ENCODE peak calls at places on chromosomes 2 and 18, in four cellular contexts. C, A, R and K are unnamed samples.

GRCh38 chr2:171132086-171132485 is 28.6 kb downstream of the TLK1 start:
- DNase-seq in C (no peak), A (no peak), R (no peak), K (no peak)

GRCh38 chr2:104854507-104855173 is 725 bp downstream of the POU3F3 start:
- DNase-seq in C (no peak), A (no peak), R (no peak), K (no peak)

GRCh38 chr2:197237720-197238370 is 72.7 kb downstream of the ANKRD44 start:
- DNase-seq in C (no peak), A (no peak), R (no peak), K (no peak)

GRCh38 chr2:67290451-67290991 is 106.6 kb upstream of the ETAA1 start:
- DNase-seq in C (no peak), A (peak), R (no peak), K (peak)

GRCh38 chr18:67599277-67599676 is 82.8 kb upstream of the DSEL start:
- DNase-seq in C (peak), A (no peak), R (no peak), K (no peak)

GRCh38 chr2:145860083-145860482 is 1340.2 kb upstream of the ZEB2 start:
- DNase-seq in C (no peak), A (no peak), R (no peak), K (no peak)

GRCh38 chr2:151849413-151850010 is 21.3 kb upstream of the ARL5A start:
- DNase-seq in C (no peak), A (no peak), R (no peak), K (no peak)

GRCh38 chr2:227410191-227410590 is 22.4 kb upstream of the SCYGR1 start:
- DNase-seq in C (no peak), A (no peak), R (no peak), K (no peak)

GRCh38 chr18:34787931-34788532 is 77.9 kb downstream of the DTNA start:
- DNase-seq in C (no peak), A (peak), R (no peak), K (no peak)

GRCh38 chr2:8643996-8644356 is 37.9 kb upstream of the ID2 start:
- DNase-seq in C (no peak), A (no peak), R (no peak), K (no peak)

GRCh38 chr18:55494899-55495298 is 93.1 kb downstream of the TCF4 start:
- DNase-seq in C (no peak), A (no peak), R (no peak), K (no peak)

GRCh38 chr2:24512404-24512803 is 21.4 kb downstream of the NCOA1 start:
- DNase-seq in C (no peak), A (no peak), R (no peak), K (no peak)

GRCh38 chr18:50104421-50104820 is 90.5 kb downstream of the MYO5B start:
- DNase-seq in C (no peak), A (no peak), R (no peak), K (no peak)

GRCh38 chr18:62744076-62744705 is 28.9 kb downstream of the PHLPP1 start:
- DNase-seq in C (no peak), A (no peak), R (no peak), K (no peak)

GRCh38 chr2:43324589-43325447 is 98.4 kb upstream of the ZFP36L2 start:
- DNase-seq in C (no peak), A (no peak), R (no peak), K (no peak)

GRCh38 chr2:237097326-237097910 is 11.7 kb downstream of the COPS8 start:
- DNase-seq in C (no peak), A (no peak), R (no peak), K (no peak)

GRCh38 chr2:118763797-118764196 is 83.7 kb downstream of the EN1 start:
- DNase-seq in C (no peak), A (no peak), R (no peak), K (no peak)

GRCh38 chr18:59233017-59233410 is 13.1 kb downstream of the GRP start:
- DNase-seq in C (no peak), A (no peak), R (no peak), K (no peak)

GRCh38 chr18:68662779-68663178 is 52.1 kb downstream of the TMX3 start:
- DNase-seq in C (no peak), A (no peak), R (no peak), K (no peak)

GRCh38 chr2:100541404-100541803 is 21.4 kb upstream of the PDCL3 start:
- DNase-seq in C (no peak), A (no peak), R (no peak), K (no peak)

GRCh38 chr2:97763176-97763845 is 49.9 kb downstream of the ZAP70 start:
- DNase-seq in C (no peak), A (no peak), R (no peak), K (no peak)

GRCh38 chr2:239392688-239393400 is 8.0 kb downstream of the HDAC4 start:
- DNase-seq in C (no peak), A (no peak), R (no peak), K (no peak)

GRCh38 chr2:61620244-61621159 is 82.3 kb upstream of the XPO1 start:
- DNase-seq in C (peak), A (peak), R (no peak), K (peak)

DNA sequence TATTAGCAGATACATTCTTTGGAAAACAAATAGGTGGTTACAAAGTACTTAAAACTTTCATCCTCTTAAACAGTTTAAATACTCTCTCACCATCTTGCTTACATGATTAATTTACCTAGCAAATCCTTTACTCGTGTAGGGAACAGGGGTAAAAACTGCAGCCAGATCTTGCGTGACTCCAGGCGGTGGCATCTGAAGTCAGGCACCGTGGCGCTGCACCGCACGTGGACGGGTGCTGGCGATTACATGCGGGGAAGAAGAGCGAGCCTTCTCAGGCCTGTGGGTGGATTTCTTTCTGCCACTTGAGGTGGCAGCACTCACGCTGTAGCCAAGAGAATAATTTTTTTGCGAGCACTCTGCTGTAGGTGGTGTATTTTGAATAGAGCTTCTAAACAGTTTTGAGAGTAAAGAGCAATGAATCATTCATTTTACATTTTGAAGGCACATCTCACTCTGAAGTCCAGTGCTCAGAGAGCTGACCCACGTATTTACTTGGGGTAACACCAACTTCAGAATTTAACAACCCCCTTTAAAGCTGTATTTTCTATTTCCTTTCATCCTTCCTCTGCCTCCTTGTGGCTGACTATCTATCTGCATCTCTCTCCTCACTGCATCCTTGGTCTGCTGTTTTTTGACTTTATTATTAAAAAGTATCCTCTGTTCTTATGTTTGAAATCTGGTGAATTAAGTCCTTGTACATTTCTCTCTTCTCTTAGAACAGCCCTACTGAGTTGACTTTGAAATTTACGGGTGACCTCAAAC is 68.9 kb downstream of the EPAS1 start:
- DNase-seq in C (no peak), A (no peak), R (no peak), K (peak)
- TF ChIP-seq CTCF in C (peak), A (peak), R (no peak), K (peak)

DNA sequence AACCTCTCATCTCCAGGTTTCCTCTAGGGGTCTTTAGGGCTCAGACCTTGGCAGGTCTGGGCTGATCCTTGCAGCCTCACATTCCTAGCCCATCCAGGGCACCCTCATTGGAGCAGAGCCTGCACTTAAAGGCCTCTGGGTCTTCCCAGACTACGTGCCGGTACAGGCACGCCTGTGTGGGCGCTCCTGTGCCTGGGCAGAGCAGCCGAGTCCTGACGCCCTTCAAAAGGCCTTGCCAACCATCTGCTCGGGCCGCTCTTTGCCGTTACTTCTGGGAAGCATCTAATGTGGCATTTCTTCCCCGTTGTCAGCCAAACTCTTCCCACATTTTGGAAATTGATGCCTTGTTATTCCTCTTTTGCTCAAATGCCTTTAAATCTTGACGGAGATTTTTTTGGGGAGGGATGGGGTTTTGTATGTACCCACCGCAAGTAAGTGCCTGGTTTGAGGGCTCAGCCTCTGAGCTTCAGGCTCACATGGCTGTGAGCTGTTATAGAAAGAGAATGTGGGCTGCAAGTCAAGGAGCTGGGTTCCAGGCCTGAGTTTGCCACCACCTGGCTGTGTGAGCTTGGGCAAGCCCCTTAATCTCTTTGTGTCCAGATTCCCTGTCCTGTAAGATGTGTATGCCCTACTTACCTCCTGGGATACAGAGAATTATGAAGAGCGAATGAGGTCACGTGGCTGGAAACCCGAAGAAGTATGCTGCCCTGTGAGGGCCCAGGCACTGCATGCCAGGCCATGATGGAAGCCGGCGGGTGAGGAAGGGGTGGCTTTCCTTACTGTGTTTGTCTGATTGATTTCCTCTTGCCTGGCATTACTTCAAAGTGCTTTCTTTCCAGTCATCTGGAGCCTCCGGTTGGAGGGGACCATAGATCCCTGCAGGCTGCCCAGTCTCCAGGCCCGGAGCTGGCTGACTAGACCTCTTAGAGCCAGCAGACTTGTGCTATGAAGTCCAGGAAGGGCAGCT is 20.6 kb downstream of the EHD3 start:
- DNase-seq in C (no peak), A (no peak), R (no peak), K (no peak)
- H3K4me3 ChIP-seq in C (no peak), A (no peak), R (no peak), K (no peak)

GRCh38 chr2:220166616-220167015 is 539.2 kb downstream of the SLC4A3 start:
- DNase-seq in C (no peak), A (no peak), R (no peak), K (no peak)

GRCh38 chr2:220162320-220162719 is 534.9 kb downstream of the SLC4A3 start:
- DNase-seq in C (no peak), A (no peak), R (no peak), K (peak)

GRCh38 chr2:220163486-220163885 is 536.1 kb downstream of the SLC4A3 start:
- DNase-seq in C (no peak), A (no peak), R (no peak), K (no peak)

GRCh38 chr2:220167956-220168355 is 540.5 kb downstream of the SLC4A3 start:
- DNase-seq in C (no peak), A (no peak), R (no peak), K (no peak)

DNA sequence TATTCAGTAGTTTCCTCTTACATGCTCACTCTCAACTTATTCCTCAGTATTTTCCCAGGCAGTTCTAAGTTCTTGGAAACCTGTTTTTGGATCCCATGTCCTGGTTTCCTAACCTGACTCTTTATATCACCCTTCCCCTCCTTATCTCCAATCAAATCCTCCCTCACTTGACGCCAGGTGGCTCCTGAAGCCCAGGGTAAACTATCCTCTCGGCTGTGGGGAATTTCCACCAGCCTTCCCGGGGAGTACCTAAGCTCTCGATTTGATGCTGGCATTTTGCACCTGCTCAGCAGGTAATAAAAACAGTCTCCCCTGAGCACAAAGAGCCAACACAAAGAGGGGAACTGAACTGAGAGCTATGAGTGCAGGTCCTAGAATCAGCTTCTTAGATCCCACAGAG is 538.0 kb downstream of the SLC4A3 start:
- DNase-seq in C (no peak), A (no peak), R (no peak), K (no peak)
- TF ChIP-seq CTCF in C (no peak), A (no peak), R (peak), K (no peak)

GRCh38 chr2:113155331-113155730 is 18.4 kb upstream of the PSD4 start:
- DNase-seq in C (no peak), A (no peak), R (no peak), K (no peak)
- H3K4me3 ChIP-seq in C (no peak), A (no peak), R (no peak), K (no peak)

DNA sequence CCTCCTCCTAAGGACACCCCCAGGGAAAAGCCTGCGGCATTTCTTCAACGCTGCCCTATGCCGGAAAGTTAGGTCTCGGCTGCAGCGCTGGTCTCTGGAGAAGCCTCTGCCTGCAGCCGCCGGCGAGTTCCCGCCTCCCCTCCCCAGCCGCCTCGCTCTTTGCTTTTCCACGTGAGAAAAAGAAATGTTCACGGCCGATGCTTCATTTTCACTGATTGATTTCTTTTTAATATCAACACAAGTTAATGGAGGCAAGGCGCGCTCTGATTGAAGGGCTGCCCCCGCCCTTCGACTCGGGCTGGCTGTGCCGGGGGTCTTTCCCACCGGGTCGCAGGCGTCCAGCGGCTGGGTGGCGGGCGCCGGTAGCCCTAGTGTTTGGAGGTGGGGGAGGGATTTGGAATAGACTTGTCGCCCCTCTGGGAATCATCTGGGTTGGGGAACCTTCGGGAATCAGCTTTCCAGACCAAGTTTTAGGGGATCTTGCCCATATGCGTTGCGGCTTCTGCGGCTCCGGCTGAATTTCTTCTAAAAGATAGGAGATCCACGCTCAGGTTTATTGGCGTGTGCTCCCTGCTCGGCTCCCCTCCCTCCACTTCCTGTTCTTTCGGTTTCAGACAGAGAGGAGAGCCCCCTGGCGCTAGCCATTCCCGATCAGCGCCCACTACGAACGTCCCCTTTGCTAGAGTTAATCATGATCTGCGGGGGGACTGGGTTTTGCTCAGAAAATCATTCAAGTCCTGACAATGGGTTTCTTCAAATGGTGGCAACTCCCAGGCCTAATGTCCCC is 4.1 kb downstream of the NRP2 start:
- DNase-seq in C (no peak), A (no peak), R (no peak), K (no peak)
- TF ChIP-seq CTCF in C (peak), A (no peak), R (no peak), K (peak)

GRCh38 chr2:169573160-169573973 is at the start of gene FASTKD1:
- DNase-seq in C (peak), A (peak), R (peak), K (peak)

GRCh38 chr2:169572821-169573159 is 875 bp downstream of the FASTKD1 start:
- DNase-seq in C (no peak), A (no peak), R (no peak), K (no peak)

GRCh38 chr2:169572189-169572588 is 1.5 kb downstream of the FASTKD1 start:
- DNase-seq in C (no peak), A (no peak), R (no peak), K (no peak)

GRCh38 chr2:169569948-169570347 is 3.7 kb downstream of the FASTKD1 start:
- DNase-seq in C (no peak), A (no peak), R (no peak), K (no peak)

GRCh38 chr2:169571571-169571970 is 2.1 kb downstream of the FASTKD1 start:
- DNase-seq in C (no peak), A (no peak), R (no peak), K (no peak)
- H3K4me3 ChIP-seq in C (no peak), A (no peak), R (no peak), K (no peak)

GRCh38 chr2:112644933-112645395 is 775 bp upstream of the SLC20A1 start:
- DNase-seq in C (no peak), A (no peak), R (no peak), K (no peak)

GRCh38 chr2:112646102-112646719 is 472 bp downstream of the SLC20A1 start:
- DNase-seq in C (no peak), A (no peak), R (no peak), K (no peak)

GRCh38 chr2:112645396-112646101 is at the start of gene SLC20A1:
- DNase-seq in C (peak), A (peak), R (peak), K (peak)

GRCh38 chr2:112648081-112648480 is 2.3 kb downstream of the SLC20A1 start:
- DNase-seq in C (no peak), A (no peak), R (no peak), K (no peak)

GRCh38 chr2:112646791-112647720 is 1.3 kb downstream of the SLC20A1 start:
- DNase-seq in C (no peak), A (no peak), R (no peak), K (no peak)
- TF ChIP-seq CTCF in C (no peak), A (no peak), R (no peak), K (peak)

GRCh38 chr18:11272516-11272915 is 123.1 kb upstream of the PIEZO2 start:
- DNase-seq in C (no peak), A (no peak), R (no peak), K (no peak)

GRCh38 chr18:11274144-11274762 is 124.9 kb upstream of the PIEZO2 start:
- DNase-seq in C (no peak), A (no peak), R (no peak), K (no peak)

DNA sequence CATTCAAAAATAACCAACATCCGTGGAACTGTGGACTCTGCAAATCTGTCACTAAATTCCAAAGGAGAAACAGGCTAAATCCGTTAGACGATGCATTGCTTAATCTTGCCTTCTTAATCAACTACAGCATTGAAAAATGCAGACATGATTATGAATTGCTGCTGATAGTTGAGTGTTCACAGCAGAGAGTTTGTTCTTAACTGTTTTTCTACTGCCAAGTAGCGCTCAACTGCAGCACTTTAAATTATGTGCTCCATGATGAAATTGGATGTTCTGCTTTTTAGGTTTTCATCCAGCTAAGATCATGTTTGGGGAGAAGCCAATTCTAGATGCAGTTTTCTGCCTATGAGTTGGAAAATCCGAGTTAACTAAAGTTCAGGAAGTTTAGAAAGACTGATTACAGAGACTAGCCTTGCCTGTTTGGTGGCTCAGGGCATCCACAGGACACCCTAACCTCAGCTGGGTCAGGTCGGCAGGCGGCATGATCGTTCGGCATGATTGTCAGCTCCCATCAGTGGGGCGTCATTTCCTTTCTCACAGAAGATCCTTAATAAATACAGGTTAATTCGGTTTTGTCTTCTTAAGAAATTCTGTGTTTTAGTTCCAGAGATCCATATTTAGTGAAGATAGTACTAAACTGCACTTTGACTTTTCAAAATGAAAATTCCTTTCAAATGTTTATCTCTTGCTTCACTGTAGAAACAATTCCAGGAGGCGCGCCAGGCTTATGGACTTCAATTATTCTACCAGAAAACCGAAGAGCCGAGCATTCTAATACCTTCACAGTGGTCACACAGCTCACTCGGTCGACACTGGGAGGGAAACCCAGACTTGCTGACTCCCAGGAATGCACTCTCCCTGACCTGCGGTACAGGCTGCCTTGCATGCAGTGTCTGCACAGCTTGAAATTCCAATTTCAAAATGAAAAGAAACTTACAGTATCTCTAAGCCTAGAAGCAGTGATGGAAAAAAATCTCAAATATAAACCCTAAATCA is 119.6 kb upstream of the PIEZO2 start:
- DNase-seq in C (no peak), A (no peak), R (no peak), K (peak)
- H3K4me3 ChIP-seq in C (peak), A (no peak), R (no peak), K (peak)